ENCODE peak calls at places on chromosomes 4 and X, in nine cellular contexts. One of them, this sample, is unnamed.

GRCh38 chr4:134567461-134567860 is 365.9 kb upstream of the PABPC4L start:
- DNase-seq in kidney tubule cell: no peak
- DNase-seq in stimulated activated naive CD4-positive, alpha-beta T cell treated with Interleukin-2 at 50 U/mL for 16 hours: no peak
- DNase-seq in sciatic nerve: no peak
- DNase-seq in type B pancreatic cell: no peak
- DNase-seq in KBM-7: no peak
- DNase-seq in A549: no peak
- DNase-seq in stimulated activated CD8-positive, alpha-beta memory T cell treated with anti-CD3 and anti-CD28 coated beads, Interleukin-15, amount 100 ng/mL, for 1 hour: no peak
- DNase-seq in H7: no peak
- DNase-seq in this sample: no peak

GRCh38 chr4:33184684-33185083 is 2464.5 kb downstream of the PCDH7 start:
- DNase-seq in kidney tubule cell: no peak
- DNase-seq in stimulated activated naive CD4-positive, alpha-beta T cell treated with Interleukin-2 at 50 U/mL for 16 hours: no peak
- DNase-seq in sciatic nerve: no peak
- DNase-seq in type B pancreatic cell: no peak
- DNase-seq in KBM-7: peak; percentile 49
- DNase-seq in A549: no peak
- DNase-seq in stimulated activated CD8-positive, alpha-beta memory T cell treated with anti-CD3 and anti-CD28 coated beads, Interleukin-15, amount 100 ng/mL, for 1 hour: no peak
- DNase-seq in H7: no peak
- DNase-seq in this sample: peak; percentile 21

GRCh38 chrX:100645106-100645505 is 1.1 kb downstream of the SRPX2 start:
- DNase-seq in kidney tubule cell: peak; percentile 66
- DNase-seq in stimulated activated naive CD4-positive, alpha-beta T cell treated with Interleukin-2 at 50 U/mL for 16 hours: no peak
- DNase-seq in sciatic nerve: no peak
- DNase-seq in type B pancreatic cell: no peak
- DNase-seq in KBM-7: no peak
- DNase-seq in A549: no peak
- DNase-seq in stimulated activated CD8-positive, alpha-beta memory T cell treated with anti-CD3 and anti-CD28 coated beads, Interleukin-15, amount 100 ng/mL, for 1 hour: no peak
- DNase-seq in H7: no peak
- DNase-seq in this sample: no peak

GRCh38 chr4:90357117-90357710 is 230.0 kb downstream of the CCSER1 start:
- DNase-seq in kidney tubule cell: peak; percentile 65
- DNase-seq in stimulated activated naive CD4-positive, alpha-beta T cell treated with Interleukin-2 at 50 U/mL for 16 hours: no peak
- DNase-seq in sciatic nerve: no peak
- DNase-seq in type B pancreatic cell: no peak
- DNase-seq in KBM-7: peak; percentile 10
- DNase-seq in A549: peak; percentile 3
- DNase-seq in stimulated activated CD8-positive, alpha-beta memory T cell treated with anti-CD3 and anti-CD28 coated beads, Interleukin-15, amount 100 ng/mL, for 1 hour: no peak
- DNase-seq in H7: peak; percentile 29
- DNase-seq in this sample: peak; percentile 66

GRCh38 chr4:153511104-153511503 is 44.9 kb downstream of the TMEM131L start:
- DNase-seq in kidney tubule cell: no peak
- DNase-seq in stimulated activated naive CD4-positive, alpha-beta T cell treated with Interleukin-2 at 50 U/mL for 16 hours: no peak
- DNase-seq in sciatic nerve: no peak
- DNase-seq in type B pancreatic cell: no peak
- DNase-seq in KBM-7: no peak
- DNase-seq in A549: no peak
- DNase-seq in stimulated activated CD8-positive, alpha-beta memory T cell treated with anti-CD3 and anti-CD28 coated beads, Interleukin-15, amount 100 ng/mL, for 1 hour: no peak
- DNase-seq in H7: no peak
- DNase-seq in this sample: no peak

GRCh38 chr4:26861434-26862186 is 969 bp downstream of the STIM2 start:
- DNase-seq in kidney tubule cell: peak; percentile 73
- DNase-seq in stimulated activated naive CD4-positive, alpha-beta T cell treated with Interleukin-2 at 50 U/mL for 16 hours: peak; percentile 73
- DNase-seq in sciatic nerve: peak; percentile 83
- DNase-seq in type B pancreatic cell: peak; percentile 76
- DNase-seq in KBM-7: peak; percentile 73
- DNase-seq in A549: peak; percentile 11
- DNase-seq in stimulated activated CD8-positive, alpha-beta memory T cell treated with anti-CD3 and anti-CD28 coated beads, Interleukin-15, amount 100 ng/mL, for 1 hour: peak; percentile 49
- DNase-seq in H7: no peak
- DNase-seq in this sample: peak; percentile 75

GRCh38 chr4:133921280-133922195 is 280.1 kb downstream of the PABPC4L start:
- DNase-seq in kidney tubule cell: peak; percentile 2
- DNase-seq in stimulated activated naive CD4-positive, alpha-beta T cell treated with Interleukin-2 at 50 U/mL for 16 hours: no peak
- DNase-seq in sciatic nerve: no peak
- DNase-seq in type B pancreatic cell: no peak
- DNase-seq in KBM-7: no peak
- DNase-seq in A549: no peak
- DNase-seq in stimulated activated CD8-positive, alpha-beta memory T cell treated with anti-CD3 and anti-CD28 coated beads, Interleukin-15, amount 100 ng/mL, for 1 hour: no peak
- DNase-seq in H7: peak; percentile 2
- DNase-seq in this sample: no peak

GRCh38 chr4:120977435-120977997 is 55.0 kb upstream of the PRDM5 start:
- DNase-seq in kidney tubule cell: peak; percentile 66
- DNase-seq in stimulated activated naive CD4-positive, alpha-beta T cell treated with Interleukin-2 at 50 U/mL for 16 hours: no peak
- DNase-seq in sciatic nerve: no peak
- DNase-seq in type B pancreatic cell: no peak
- DNase-seq in KBM-7: peak; percentile 30
- DNase-seq in A549: peak; percentile 7
- DNase-seq in stimulated activated CD8-positive, alpha-beta memory T cell treated with anti-CD3 and anti-CD28 coated beads, Interleukin-15, amount 100 ng/mL, for 1 hour: no peak
- DNase-seq in H7: peak; percentile 8
- DNase-seq in this sample: peak; percentile 11

GRCh38 chrX:153828723-153829548 is 1.4 kb downstream of the PDZD4 start:
- DNase-seq in kidney tubule cell: no peak
- DNase-seq in stimulated activated naive CD4-positive, alpha-beta T cell treated with Interleukin-2 at 50 U/mL for 16 hours: peak; percentile 2
- DNase-seq in sciatic nerve: no peak
- DNase-seq in type B pancreatic cell: no peak
- DNase-seq in KBM-7: no peak
- DNase-seq in A549: no peak
- DNase-seq in stimulated activated CD8-positive, alpha-beta memory T cell treated with anti-CD3 and anti-CD28 coated beads, Interleukin-15, amount 100 ng/mL, for 1 hour: no peak
- DNase-seq in H7: peak; percentile 82
- DNase-seq in this sample: peak; percentile 25

GRCh38 chr4:158854236-158854635 is 85.4 kb downstream of the FNIP2 start:
- DNase-seq in kidney tubule cell: no peak
- DNase-seq in stimulated activated naive CD4-positive, alpha-beta T cell treated with Interleukin-2 at 50 U/mL for 16 hours: no peak
- DNase-seq in sciatic nerve: no peak
- DNase-seq in type B pancreatic cell: no peak
- DNase-seq in KBM-7: no peak
- DNase-seq in A549: no peak
- DNase-seq in stimulated activated CD8-positive, alpha-beta memory T cell treated with anti-CD3 and anti-CD28 coated beads, Interleukin-15, amount 100 ng/mL, for 1 hour: no peak
- DNase-seq in H7: no peak
- DNase-seq in this sample: no peak

GRCh38 chr4:158870282-158871049 is 101.6 kb downstream of the FNIP2 start:
- DNase-seq in kidney tubule cell: no peak
- DNase-seq in stimulated activated naive CD4-positive, alpha-beta T cell treated with Interleukin-2 at 50 U/mL for 16 hours: no peak
- DNase-seq in sciatic nerve: no peak
- DNase-seq in type B pancreatic cell: no peak
- DNase-seq in KBM-7: no peak
- DNase-seq in A549: no peak
- DNase-seq in stimulated activated CD8-positive, alpha-beta memory T cell treated with anti-CD3 and anti-CD28 coated beads, Interleukin-15, amount 100 ng/mL, for 1 hour: no peak
- DNase-seq in H7: peak; percentile 74
- DNase-seq in this sample: no peak

GRCh38 chr4:184347251-184348239 is 126.8 kb downstream of the IRF2 start:
- DNase-seq in kidney tubule cell: peak; percentile 66
- DNase-seq in stimulated activated naive CD4-positive, alpha-beta T cell treated with Interleukin-2 at 50 U/mL for 16 hours: no peak
- DNase-seq in sciatic nerve: no peak
- DNase-seq in type B pancreatic cell: no peak
- DNase-seq in KBM-7: peak; percentile 93
- DNase-seq in A549: no peak
- DNase-seq in stimulated activated CD8-positive, alpha-beta memory T cell treated with anti-CD3 and anti-CD28 coated beads, Interleukin-15, amount 100 ng/mL, for 1 hour: no peak
- DNase-seq in H7: peak; percentile 89
- DNase-seq in this sample: no peak

GRCh38 chr4:174023641-174024040 is 259.8 kb downstream of the FBXO8 start:
- DNase-seq in kidney tubule cell: no peak
- DNase-seq in stimulated activated naive CD4-positive, alpha-beta T cell treated with Interleukin-2 at 50 U/mL for 16 hours: no peak
- DNase-seq in sciatic nerve: no peak
- DNase-seq in type B pancreatic cell: no peak
- DNase-seq in KBM-7: no peak
- DNase-seq in A549: no peak
- DNase-seq in stimulated activated CD8-positive, alpha-beta memory T cell treated with anti-CD3 and anti-CD28 coated beads, Interleukin-15, amount 100 ng/mL, for 1 hour: no peak
- DNase-seq in H7: no peak
- DNase-seq in this sample: peak; percentile 25

GRCh38 chr4:6752486-6752829 is 30.1 kb upstream of the KIAA0232 start:
- DNase-seq in kidney tubule cell: no peak
- DNase-seq in stimulated activated naive CD4-positive, alpha-beta T cell treated with Interleukin-2 at 50 U/mL for 16 hours: no peak
- DNase-seq in sciatic nerve: no peak
- DNase-seq in type B pancreatic cell: no peak
- DNase-seq in KBM-7: peak; percentile 90
- DNase-seq in A549: no peak
- DNase-seq in stimulated activated CD8-positive, alpha-beta memory T cell treated with anti-CD3 and anti-CD28 coated beads, Interleukin-15, amount 100 ng/mL, for 1 hour: no peak
- DNase-seq in H7: no peak
- DNase-seq in this sample: no peak

GRCh38 chrX:81957900-81958545 is 756.1 kb downstream of the SH3BGRL start:
- DNase-seq in kidney tubule cell: peak; percentile 46
- DNase-seq in stimulated activated naive CD4-positive, alpha-beta T cell treated with Interleukin-2 at 50 U/mL for 16 hours: no peak
- DNase-seq in sciatic nerve: no peak
- DNase-seq in type B pancreatic cell: no peak
- DNase-seq in KBM-7: peak; percentile 58
- DNase-seq in A549: peak; percentile 0
- DNase-seq in stimulated activated CD8-positive, alpha-beta memory T cell treated with anti-CD3 and anti-CD28 coated beads, Interleukin-15, amount 100 ng/mL, for 1 hour: no peak
- DNase-seq in H7: peak; percentile 2
- DNase-seq in this sample: peak; percentile 41

GRCh38 chr4:160175064-160175643 is 1072.3 kb downstream of the RAPGEF2 start:
- DNase-seq in kidney tubule cell: peak; percentile 31
- DNase-seq in stimulated activated naive CD4-positive, alpha-beta T cell treated with Interleukin-2 at 50 U/mL for 16 hours: no peak
- DNase-seq in sciatic nerve: no peak
- DNase-seq in type B pancreatic cell: no peak
- DNase-seq in KBM-7: no peak
- DNase-seq in A549: no peak
- DNase-seq in stimulated activated CD8-positive, alpha-beta memory T cell treated with anti-CD3 and anti-CD28 coated beads, Interleukin-15, amount 100 ng/mL, for 1 hour: no peak
- DNase-seq in H7: no peak
- DNase-seq in this sample: no peak

GRCh38 chr4:76758290-76758882 is 139.6 kb downstream of the SOWAHB start:
- DNase-seq in kidney tubule cell: peak; percentile 72
- DNase-seq in stimulated activated naive CD4-positive, alpha-beta T cell treated with Interleukin-2 at 50 U/mL for 16 hours: no peak
- DNase-seq in sciatic nerve: no peak
- DNase-seq in type B pancreatic cell: no peak
- DNase-seq in KBM-7: peak; percentile 45
- DNase-seq in A549: peak; percentile 36
- DNase-seq in stimulated activated CD8-positive, alpha-beta memory T cell treated with anti-CD3 and anti-CD28 coated beads, Interleukin-15, amount 100 ng/mL, for 1 hour: no peak
- DNase-seq in H7: peak; percentile 73
- DNase-seq in this sample: peak; percentile 37

GRCh38 chr4:138507527-138507926 is 265.4 kb upstream of the SLC7A11 start:
- DNase-seq in kidney tubule cell: no peak
- DNase-seq in stimulated activated naive CD4-positive, alpha-beta T cell treated with Interleukin-2 at 50 U/mL for 16 hours: no peak
- DNase-seq in sciatic nerve: no peak
- DNase-seq in type B pancreatic cell: no peak
- DNase-seq in KBM-7: no peak
- DNase-seq in A549: no peak
- DNase-seq in stimulated activated CD8-positive, alpha-beta memory T cell treated with anti-CD3 and anti-CD28 coated beads, Interleukin-15, amount 100 ng/mL, for 1 hour: no peak
- DNase-seq in H7: no peak
- DNase-seq in this sample: no peak

GRCh38 chr4:66486068-66486467 is 815.8 kb upstream of the EPHA5 start:
- DNase-seq in kidney tubule cell: no peak
- DNase-seq in stimulated activated naive CD4-positive, alpha-beta T cell treated with Interleukin-2 at 50 U/mL for 16 hours: no peak
- DNase-seq in sciatic nerve: no peak
- DNase-seq in type B pancreatic cell: no peak
- DNase-seq in KBM-7: no peak
- DNase-seq in A549: no peak
- DNase-seq in stimulated activated CD8-positive, alpha-beta memory T cell treated with anti-CD3 and anti-CD28 coated beads, Interleukin-15, amount 100 ng/mL, for 1 hour: no peak
- DNase-seq in H7: no peak
- DNase-seq in this sample: no peak

GRCh38 chr4:113823291-113823659 is 61.7 kb upstream of the CAMK2D start:
- DNase-seq in kidney tubule cell: no peak
- DNase-seq in stimulated activated naive CD4-positive, alpha-beta T cell treated with Interleukin-2 at 50 U/mL for 16 hours: no peak
- DNase-seq in sciatic nerve: no peak
- DNase-seq in type B pancreatic cell: no peak
- DNase-seq in KBM-7: no peak
- DNase-seq in A549: no peak
- DNase-seq in stimulated activated CD8-positive, alpha-beta memory T cell treated with anti-CD3 and anti-CD28 coated beads, Interleukin-15, amount 100 ng/mL, for 1 hour: no peak
- DNase-seq in H7: no peak
- DNase-seq in this sample: no peak

GRCh38 chrX:71852182-71852581 is 58.5 kb upstream of the NHSL2 start:
- DNase-seq in kidney tubule cell: no peak
- DNase-seq in stimulated activated naive CD4-positive, alpha-beta T cell treated with Interleukin-2 at 50 U/mL for 16 hours: no peak
- DNase-seq in sciatic nerve: no peak
- DNase-seq in type B pancreatic cell: no peak
- DNase-seq in KBM-7: no peak
- DNase-seq in A549: no peak
- DNase-seq in stimulated activated CD8-positive, alpha-beta memory T cell treated with anti-CD3 and anti-CD28 coated beads, Interleukin-15, amount 100 ng/mL, for 1 hour: no peak
- DNase-seq in H7: no peak
- DNase-seq in this sample: no peak

GRCh38 chr4:151014521-151015457 is at the start of gene LRBA:
- DNase-seq in kidney tubule cell: peak; percentile 91
- DNase-seq in stimulated activated naive CD4-positive, alpha-beta T cell treated with Interleukin-2 at 50 U/mL for 16 hours: peak; percentile 83
- DNase-seq in sciatic nerve: peak; percentile 75
- DNase-seq in type B pancreatic cell: peak; percentile 74
- DNase-seq in KBM-7: peak; percentile 88
- DNase-seq in A549: peak; percentile 63
- DNase-seq in stimulated activated CD8-positive, alpha-beta memory T cell treated with anti-CD3 and anti-CD28 coated beads, Interleukin-15, amount 100 ng/mL, for 1 hour: peak; percentile 67
- DNase-seq in H7: peak; percentile 91
- DNase-seq in this sample: peak; percentile 93

GRCh38 chr4:22090655-22091350 is 142.2 kb upstream of the KCNIP4 start:
- DNase-seq in kidney tubule cell: no peak
- DNase-seq in stimulated activated naive CD4-positive, alpha-beta T cell treated with Interleukin-2 at 50 U/mL for 16 hours: no peak
- DNase-seq in sciatic nerve: no peak
- DNase-seq in type B pancreatic cell: no peak
- DNase-seq in KBM-7: no peak
- DNase-seq in A549: no peak
- DNase-seq in stimulated activated CD8-positive, alpha-beta memory T cell treated with anti-CD3 and anti-CD28 coated beads, Interleukin-15, amount 100 ng/mL, for 1 hour: no peak
- DNase-seq in H7: no peak
- DNase-seq in this sample: no peak

GRCh38 chr4:166875821-166876220 is 358.5 kb downstream of the SPOCK3 start:
- DNase-seq in kidney tubule cell: no peak
- DNase-seq in stimulated activated naive CD4-positive, alpha-beta T cell treated with Interleukin-2 at 50 U/mL for 16 hours: no peak
- DNase-seq in sciatic nerve: no peak
- DNase-seq in type B pancreatic cell: no peak
- DNase-seq in KBM-7: no peak
- DNase-seq in A549: no peak
- DNase-seq in stimulated activated CD8-positive, alpha-beta memory T cell treated with anti-CD3 and anti-CD28 coated beads, Interleukin-15, amount 100 ng/mL, for 1 hour: no peak
- DNase-seq in H7: no peak
- DNase-seq in this sample: no peak

GRCh38 chr4:186772936-186773335 is 49.3 kb upstream of the FAT1 start:
- DNase-seq in kidney tubule cell: no peak
- DNase-seq in stimulated activated naive CD4-positive, alpha-beta T cell treated with Interleukin-2 at 50 U/mL for 16 hours: no peak
- DNase-seq in sciatic nerve: no peak
- DNase-seq in type B pancreatic cell: no peak
- DNase-seq in KBM-7: no peak
- DNase-seq in A549: no peak
- DNase-seq in stimulated activated CD8-positive, alpha-beta memory T cell treated with anti-CD3 and anti-CD28 coated beads, Interleukin-15, amount 100 ng/mL, for 1 hour: no peak
- DNase-seq in H7: no peak
- DNase-seq in this sample: no peak

GRCh38 chrX:12953420-12953819 is 21.5 kb upstream of the TMSB4X start:
- DNase-seq in kidney tubule cell: no peak
- DNase-seq in stimulated activated naive CD4-positive, alpha-beta T cell treated with Interleukin-2 at 50 U/mL for 16 hours: no peak
- DNase-seq in sciatic nerve: no peak
- DNase-seq in type B pancreatic cell: no peak
- DNase-seq in KBM-7: no peak
- DNase-seq in A549: no peak
- DNase-seq in stimulated activated CD8-positive, alpha-beta memory T cell treated with anti-CD3 and anti-CD28 coated beads, Interleukin-15, amount 100 ng/mL, for 1 hour: no peak
- DNase-seq in H7: no peak
- DNase-seq in this sample: no peak

GRCh38 chrX:24838624-24839023 is 144.9 kb downstream of the POLA1 start:
- DNase-seq in kidney tubule cell: peak; percentile 51
- DNase-seq in stimulated activated naive CD4-positive, alpha-beta T cell treated with Interleukin-2 at 50 U/mL for 16 hours: no peak
- DNase-seq in sciatic nerve: no peak
- DNase-seq in type B pancreatic cell: no peak
- DNase-seq in KBM-7: peak; percentile 63
- DNase-seq in A549: no peak
- DNase-seq in stimulated activated CD8-positive, alpha-beta memory T cell treated with anti-CD3 and anti-CD28 coated beads, Interleukin-15, amount 100 ng/mL, for 1 hour: no peak
- DNase-seq in H7: peak; percentile 4
- DNase-seq in this sample: peak; percentile 8

GRCh38 chr4:110622841-110623709 is at the start of gene PITX2:
- DNase-seq in kidney tubule cell: peak; percentile 91
- DNase-seq in stimulated activated naive CD4-positive, alpha-beta T cell treated with Interleukin-2 at 50 U/mL for 16 hours: peak; percentile 17
- DNase-seq in sciatic nerve: peak; percentile 75
- DNase-seq in type B pancreatic cell: peak; percentile 97
- DNase-seq in KBM-7: no peak
- DNase-seq in A549: no peak
- DNase-seq in stimulated activated CD8-positive, alpha-beta memory T cell treated with anti-CD3 and anti-CD28 coated beads, Interleukin-15, amount 100 ng/mL, for 1 hour: no peak
- DNase-seq in H7: peak; percentile 100
- DNase-seq in this sample: peak; percentile 90

GRCh38 chr4:163111588-163111987 is 55.1 kb downstream of the NAF1 start:
- DNase-seq in kidney tubule cell: peak; percentile 7
- DNase-seq in stimulated activated naive CD4-positive, alpha-beta T cell treated with Interleukin-2 at 50 U/mL for 16 hours: no peak
- DNase-seq in sciatic nerve: no peak
- DNase-seq in type B pancreatic cell: no peak
- DNase-seq in KBM-7: no peak
- DNase-seq in A549: no peak
- DNase-seq in stimulated activated CD8-positive, alpha-beta memory T cell treated with anti-CD3 and anti-CD28 coated beads, Interleukin-15, amount 100 ng/mL, for 1 hour: no peak
- DNase-seq in H7: peak; percentile 32
- DNase-seq in this sample: no peak

GRCh38 chrX:30308263-30309138 is 689 bp downstream of the NR0B1 start:
- DNase-seq in kidney tubule cell: peak; percentile 51
- DNase-seq in stimulated activated naive CD4-positive, alpha-beta T cell treated with Interleukin-2 at 50 U/mL for 16 hours: no peak
- DNase-seq in sciatic nerve: no peak
- DNase-seq in type B pancreatic cell: no peak
- DNase-seq in KBM-7: no peak
- DNase-seq in A549: peak; percentile 46
- DNase-seq in stimulated activated CD8-positive, alpha-beta memory T cell treated with anti-CD3 and anti-CD28 coated beads, Interleukin-15, amount 100 ng/mL, for 1 hour: no peak
- DNase-seq in H7: peak; percentile 60
- DNase-seq in this sample: no peak

GRCh38 chr4:169619518-169619957 is 840 bp upstream of the CLCN3 start:
- DNase-seq in kidney tubule cell: peak; percentile 77
- DNase-seq in stimulated activated naive CD4-positive, alpha-beta T cell treated with Interleukin-2 at 50 U/mL for 16 hours: peak; percentile 30
- DNase-seq in sciatic nerve: no peak
- DNase-seq in type B pancreatic cell: no peak
- DNase-seq in KBM-7: peak; percentile 49
- DNase-seq in A549: peak; percentile 46
- DNase-seq in stimulated activated CD8-positive, alpha-beta memory T cell treated with anti-CD3 and anti-CD28 coated beads, Interleukin-15, amount 100 ng/mL, for 1 hour: peak; percentile 19
- DNase-seq in H7: peak; percentile 34
- DNase-seq in this sample: peak; percentile 84